ENCODE peak calls at places on chromosomes 7 and 10, in five cellular contexts. Z is tibial nerve, V is suprapubic skin, C is tibial artery, K is AG04450. U is an unnamed sample.

GRCh38 chr7:128084896-128085608 is 53.8 kb upstream of the LRRC4 start:
- DNase-seq in Z (no peak), K (no peak), V (no peak), C (no peak), U (no peak)

GRCh38 chr7:130492519-130493274 is 812 bp downstream of the MEST start:
- DNase-seq in V (no peak), K (no peak), C (no peak), Z (no peak), U (no peak)

GRCh38 chr10:2925631-2926030 is 141.7 kb upstream of the PFKP start:
- DNase-seq in V (no peak), K (no peak), Z (peak), C (no peak), U (no peak)

GRCh38 chr10:103598654-103599115 is 105.2 kb downstream of the NEURL1 start:
- DNase-seq in Z (no peak), K (peak), C (no peak), V (no peak), U (peak)

GRCh38 chr7:28700790-28701203 is 257.3 kb downstream of the TRIL start:
- DNase-seq in V (no peak), K (peak), Z (no peak), C (no peak), U (no peak)

GRCh38 chr10:132341781-132342180 is 9.8 kb downstream of the LRRC27 start:
- DNase-seq in K (no peak), Z (no peak), C (no peak), V (no peak), U (no peak)

GRCh38 chr7:31850066-31850465 is 163.1 kb downstream of the PPP1R17 start:
- DNase-seq in C (no peak), Z (no peak), V (no peak), K (no peak), U (no peak)

GRCh38 chr7:33996899-33997298 is 91.6 kb downstream of the BMPER start:
- DNase-seq in Z (no peak), C (no peak), K (no peak), V (no peak), U (no peak)

GRCh38 chr10:62153191-62153590 is 115.5 kb downstream of the RTKN2 start:
- DNase-seq in V (no peak), K (peak), C (no peak), Z (no peak), U (no peak)

GRCh38 chr7:108525327-108525984 is 479 bp downstream of the PNPLA8 start:
- DNase-seq in K (peak), Z (no peak), V (no peak), C (peak), U (no peak)

GRCh38 chr10:132743925-132744490 is 41.9 kb downstream of the NKX6-2 start:
- DNase-seq in C (no peak), V (no peak), Z (no peak), K (no peak), U (no peak)

GRCh38 chr10:73934074-73934473 is 23.1 kb downstream of the PLAU start:
- DNase-seq in Z (no peak), C (no peak), K (no peak), V (no peak), U (no peak)

GRCh38 chr7:55310626-55311025 is 54.5 kb upstream of the LANCL2 start:
- DNase-seq in Z (no peak), V (no peak), K (no peak), C (no peak), U (no peak)

GRCh38 chr7:47550788-47551470 is 31.0 kb downstream of the TNS3 start:
- DNase-seq in C (no peak), Z (no peak), K (no peak), V (no peak), U (no peak)

GRCh38 chr7:96996111-96996936 is 9.0 kb upstream of the DLX6 start:
- DNase-seq in V (no peak), K (no peak), Z (no peak), C (no peak), U (no peak)

GRCh38 chr10:119205926-119206602 is 1.3 kb upstream of the GRK5 start:
- DNase-seq in Z (peak), V (peak), K (no peak), C (peak), U (no peak)

GRCh38 chr10:92965314-92965713 is 95.3 kb upstream of the CYP26C1 start:
- DNase-seq in K (no peak), C (no peak), Z (no peak), V (no peak), U (no peak)

GRCh38 chr10:118953598-118953997 is 75.9 kb upstream of the NANOS1 start:
- DNase-seq in C (no peak), V (peak), K (no peak), Z (no peak), U (no peak)

GRCh38 chr10:16854623-16855022 is 37.4 kb upstream of the RSU1 start:
- DNase-seq in V (no peak), C (no peak), Z (no peak), K (no peak), U (no peak)

GRCh38 chr7:4841007-4841784 is 20.6 kb downstream of the PAPOLB start:
- DNase-seq in K (no peak), V (peak), Z (no peak), C (no peak), U (no peak)

GRCh38 chr7:121493553-121493952 is 97.4 kb upstream of the FAM3C start:
- DNase-seq in V (no peak), K (no peak), C (no peak), Z (no peak), U (no peak)

GRCh38 chr10:47160229-47160908 is 139.6 kb upstream of the GDF10 start:
- DNase-seq in C (no peak), Z (no peak), K (no peak), V (no peak), U (no peak)

GRCh38 chr7:102106625-102107024 is 180.0 kb upstream of the SH2B2 start:
- DNase-seq in C (no peak), K (no peak), V (peak), Z (no peak), U (no peak)

GRCh38 chr7:18703743-18704142 is 208.2 kb downstream of the HDAC9 start:
- DNase-seq in C (no peak), K (no peak), Z (no peak), V (no peak), U (no peak)

GRCh38 chr7:126702242-126703016 is 550.3 kb downstream of the GRM8 start:
- DNase-seq in K (no peak), C (no peak), V (no peak), Z (no peak), U (no peak)

GRCh38 chr7:135942614-135943013 is 34.5 kb downstream of the MTPN start:
- DNase-seq in K (no peak), Z (no peak), C (no peak), V (no peak), U (no peak)

GRCh38 chr7:91465595-91466061 is 201.4 kb downstream of the FZD1 start:
- DNase-seq in V (no peak), C (no peak), Z (no peak), K (no peak), U (no peak)

GRCh38 chr10:103276251-103276936 is 544 bp upstream of the INA start:
- DNase-seq in V (no peak), Z (no peak), C (no peak), K (no peak), U (no peak)

GRCh38 chr10:114753126-114753525 is 68.5 kb upstream of the FHIP2A start:
- DNase-seq in C (no peak), V (no peak), K (no peak), Z (no peak), U (peak)

GRCh38 chr10:99532687-99533495 is at the start of gene NKX2-3:
- DNase-seq in V (no peak), C (no peak), K (no peak), Z (no peak), U (no peak)

GRCh38 chr7:21108182-21108581 is 319.7 kb upstream of the SP4 start:
- DNase-seq in C (no peak), K (no peak), V (no peak), Z (no peak), U (no peak)

GRCh38 chr10:131068760-131069159 is 242.8 kb downstream of the TCERG1L start:
- DNase-seq in C (no peak), Z (no peak), V (peak), K (no peak), U (no peak)

GRCh38 chr10:80161321-80162084 is 29.0 kb downstream of the PLAC9 start:
- DNase-seq in K (no peak), C (no peak), V (no peak), Z (no peak), U (no peak)

GRCh38 chr10:93235686-93236085 is 162.0 kb downstream of the CYP26A1 start:
- DNase-seq in Z (no peak), K (no peak), V (no peak), C (no peak), U (no peak)

GRCh38 chr7:960269-960871 is 5.9 kb upstream of the ADAP1 start:
- DNase-seq in C (peak), Z (no peak), V (no peak), K (no peak), U (no peak)
- TF ChIP-seq CTCF in C (no peak), Z (no peak), V (no peak), K (no peak), U (no peak)

GRCh38 chr7:1610013-1610677 is 40.3 kb upstream of the PSMG3 start:
- DNase-seq in K (no peak), V (no peak), C (no peak), Z (no peak), U (no peak)
- H3K4me3 ChIP-seq in K (no peak), V (no peak), C (no peak), Z (no peak), U (no peak)

DNA sequence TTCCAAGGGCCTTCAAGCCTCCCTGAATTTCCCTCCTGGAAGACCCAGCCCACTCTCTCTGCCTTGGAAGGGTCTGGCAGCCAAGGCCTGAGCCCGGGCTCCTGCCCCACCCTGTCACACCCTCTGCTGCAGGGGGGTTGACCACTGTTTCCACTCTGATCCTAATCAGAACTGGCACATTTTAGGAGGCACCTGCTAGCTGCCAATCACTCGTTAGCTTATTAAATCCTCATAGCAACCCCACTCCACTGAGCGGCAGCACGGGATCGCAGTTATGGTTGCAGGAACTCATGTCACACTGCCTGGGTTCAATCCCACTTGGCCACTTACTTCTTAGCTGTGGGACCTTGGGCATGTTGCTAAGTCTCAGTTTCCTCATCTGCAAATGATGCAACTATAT is 12.9 kb downstream of the HSPB1 start:
- DNase-seq in V (no peak), C (no peak), Z (no peak), K (no peak), U (no peak)
- TF ChIP-seq CTCF in V (no peak), C (no peak), Z (no peak), K (no peak), U (no peak)

GRCh38 chr10:11667756-11668155 is 56.3 kb upstream of the USP6NL start:
- DNase-seq in K (no peak), C (no peak), Z (no peak), V (peak), U (no peak)

GRCh38 chr10:11673346-11674330 is 62.2 kb upstream of the USP6NL start:
- DNase-seq in V (no peak), C (no peak), K (no peak), Z (no peak), U (no peak)

GRCh38 chr10:11670311-11670825 is 58.9 kb upstream of the USP6NL start:
- DNase-seq in C (no peak), V (no peak), K (no peak), Z (no peak), U (no peak)

GRCh38 chr10:11672836-11673235 is 61.4 kb upstream of the USP6NL start:
- DNase-seq in K (no peak), C (peak), Z (no peak), V (no peak), U (no peak)

GRCh38 chr10:11668847-11669610 is 57.6 kb upstream of the USP6NL start:
- DNase-seq in C (no peak), Z (no peak), V (peak), K (no peak), U (no peak)
- H3K4me3 ChIP-seq in C (no peak), Z (no peak), V (no peak), K (no peak), U (no peak)

DNA sequence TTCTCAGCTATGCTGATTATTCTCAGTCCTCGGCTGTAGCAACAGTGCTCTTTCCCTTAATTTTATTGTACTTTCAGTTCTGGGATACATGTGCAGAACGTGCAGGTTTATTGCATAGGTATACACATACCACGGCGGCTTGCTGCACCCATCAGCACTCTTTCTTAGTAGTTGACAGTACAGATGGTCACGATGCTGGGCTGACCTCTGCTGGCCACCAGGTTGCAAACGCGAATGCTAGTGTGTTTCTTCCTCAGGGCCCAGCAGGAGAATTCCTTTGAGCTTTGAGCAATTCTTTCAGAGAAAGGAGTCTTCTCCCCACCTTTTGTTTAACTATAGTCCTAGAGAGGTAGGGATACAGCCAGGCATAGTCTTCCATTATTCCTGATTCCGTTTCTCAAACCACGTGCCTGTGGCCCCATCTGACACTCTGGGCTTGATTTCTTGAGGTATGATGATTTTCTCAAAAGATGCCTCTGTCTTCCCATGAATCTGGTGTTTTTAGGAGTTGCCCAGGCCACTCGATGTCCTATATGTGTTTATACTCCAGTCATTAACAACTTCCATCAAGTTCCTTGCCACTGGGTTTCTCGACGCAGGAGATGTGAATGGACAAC is 48.9 kb upstream of the CDC14C start:
- DNase-seq in V (no peak), K (no peak), Z (no peak), C (no peak), U (no peak)
- TF ChIP-seq CTCF in V (no peak), K (peak), Z (peak), C (no peak), U (peak)

GRCh38 chr10:14536269-14536903 is 205.7 kb upstream of the FRMD4A start:
- DNase-seq in C (peak), Z (no peak), K (no peak), V (no peak), U (no peak)
- H3K4me3 ChIP-seq in C (peak), Z (no peak), K (no peak), V (no peak), U (no peak)

GRCh38 chr7:149873074-149873967 is 448 bp upstream of the ATP6V0E2 start:
- DNase-seq in K (peak), C (peak), Z (peak), V (peak), U (peak)

GRCh38 chr7:149871576-149871975 is 2.2 kb upstream of the ATP6V0E2 start:
- DNase-seq in C (no peak), Z (no peak), V (no peak), K (no peak), U (no peak)

GRCh38 chr7:149870701-149871483 is 2.9 kb upstream of the ATP6V0E2 start:
- DNase-seq in Z (no peak), K (no peak), V (no peak), C (no peak), U (no peak)

GRCh38 chr7:149873968-149874643 is at the start of gene ATP6V0E2:
- DNase-seq in C (no peak), Z (no peak), V (peak), K (no peak), U (no peak)

GRCh38 chr7:149872419-149873073 is 1.2 kb upstream of the ATP6V0E2 start:
- DNase-seq in K (no peak), V (peak), Z (peak), C (peak), U (peak)
- TF ChIP-seq CTCF in K (peak), V (no peak), Z (peak), C (no peak), U (peak)

GRCh38 chr7:43585521-43585920 is 2.6 kb downstream of the STK17A start:
- DNase-seq in V (no peak), Z (no peak), C (no peak), K (no peak), U (no peak)
- H3K4me3 ChIP-seq in V (peak), Z (no peak), C (peak), K (peak), U (peak)

DNA sequence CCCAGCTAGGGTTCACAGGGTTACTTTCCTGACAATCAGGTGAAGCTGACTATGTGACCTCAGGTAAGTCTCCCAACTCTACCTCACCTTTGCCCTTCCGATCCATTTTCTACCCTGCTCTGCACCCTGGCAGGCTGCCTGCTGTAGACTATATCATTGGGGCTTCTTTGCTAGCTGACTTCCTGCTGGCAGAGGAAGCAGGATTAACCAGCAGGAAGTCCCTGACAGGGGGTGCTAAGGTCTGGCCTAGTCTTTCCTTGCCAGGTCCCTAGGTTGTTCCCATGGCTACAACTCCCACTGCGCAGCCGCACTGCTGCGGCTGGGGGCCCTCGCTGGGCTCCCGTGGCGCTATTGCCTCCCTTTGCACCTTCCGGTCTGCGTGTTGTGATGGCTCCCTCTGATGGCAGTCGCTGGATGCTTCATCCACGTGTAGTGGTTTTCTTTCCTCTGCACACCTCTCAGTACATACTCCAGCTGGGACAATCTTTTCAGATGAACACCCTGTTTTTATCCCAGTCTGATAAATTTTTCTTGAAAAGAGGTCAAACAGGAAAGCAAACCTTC is 365.9 kb downstream of the REEP3 start:
- DNase-seq in V (no peak), K (no peak), C (no peak), Z (no peak), U (no peak)
- TF ChIP-seq CTCF in V (no peak), K (peak), C (no peak), Z (no peak), U (peak)

U was measured in HFF-Myc.